ENCODE peak calls at places on chromosomes 2 and 18, in four cellular contexts. D is PC-3; N is activated T-helper 9 cell treated with anti-CD3 and anti-CD28 coated beads, Interleukin-2, amount 50 U/mL, for 16 hours; J is iris pigment epithelial cell. A is an unnamed sample.

GRCh38 chr2:159793265-159793664 is 4.7 kb downstream of the CD302 start:
- DNase-seq in D (no peak), N (no peak), J (no peak), A (no peak)

GRCh38 chr18:78427081-78427480 is 552.5 kb upstream of the SALL3 start:
- DNase-seq in D (no peak), N (no peak), J (no peak), A (no peak)

GRCh38 chr2:207863345-207863744 is 93.6 kb upstream of the FZD5 start:
- DNase-seq in D (peak; percentile 9), N (no peak), J (no peak), A (no peak)

GRCh38 chr18:23068692-23069305 is 66.5 kb upstream of the CABLES1 start:
- DNase-seq in D (no peak), N (no peak), J (no peak), A (no peak)

GRCh38 chr2:38148501-38148900 is 72.5 kb upstream of the CYP1B1 start:
- DNase-seq in D (peak; percentile 94), N (no peak), J (peak; percentile 89), A (peak; percentile 88)

GRCh38 chr18:811192-812122 is 585 bp downstream of the YES1 start:
- DNase-seq in D (peak; percentile 37), N (no peak), J (peak; percentile 35), A (peak; percentile 48)

GRCh38 chr2:235521844-235522243 is 28.0 kb downstream of the AGAP1 start:
- DNase-seq in D (no peak), N (no peak), J (no peak), A (peak; percentile 43)

GRCh38 chr18:77068321-77068841 is 64.2 kb downstream of the MBP start:
- DNase-seq in D (peak; percentile 60), N (no peak), J (peak; percentile 88), A (no peak)

GRCh38 chr2:131062066-131062465 is 31.2 kb downstream of the FAM168B start:
- DNase-seq in D (no peak), N (no peak), J (no peak), A (peak; percentile 33)

GRCh38 chr18:21391074-21391673 is 149.1 kb downstream of the GREB1L start:
- DNase-seq in D (peak; percentile 99), N (no peak), J (peak; percentile 67), A (peak; percentile 24)

GRCh38 chr18:48868468-48869466 is 82.0 kb downstream of the SMAD7 start:
- DNase-seq in D (peak; percentile 10), N (peak; percentile 29), J (no peak), A (peak; percentile 36)

GRCh38 chr2:11975373-11975772 is 228.9 kb downstream of the LPIN1 start:
- DNase-seq in D (no peak), N (no peak), J (no peak), A (no peak)

GRCh38 chr18:3623769-3624545 is 174.0 kb downstream of the TGIF1 start:
- DNase-seq in D (peak; percentile 98), N (no peak), J (peak; percentile 97), A (peak; percentile 98)

GRCh38 chr2:119387381-119388129 is 20.8 kb downstream of the DBI start:
- DNase-seq in D (no peak), N (peak; percentile 10), J (peak; percentile 72), A (peak; percentile 71)

GRCh38 chr2:75560768-75561565 is at the start of gene EVA1A:
- DNase-seq in D (peak; percentile 72), N (no peak), J (peak; percentile 92), A (peak; percentile 54)

GRCh38 chr2:144560254-144560653 is 40.3 kb upstream of the ZEB2 start:
- DNase-seq in D (no peak), N (no peak), J (no peak), A (peak; percentile 29)

GRCh38 chr2:70083344-70084156 is 3.7 kb upstream of the PCBP1 start:
- DNase-seq in D (peak; percentile 96), N (peak; percentile 39), J (peak; percentile 71), A (no peak)

GRCh38 chr2:176056411-176056810 is 27.4 kb downstream of the EVX2 start:
- DNase-seq in D (no peak), N (no peak), J (no peak), A (no peak)

GRCh38 chr2:151478011-151478410 is 68.3 kb downstream of the RIF1 start:
- DNase-seq in D (peak; percentile 54), N (no peak), J (peak; percentile 70), A (no peak)

GRCh38 chr18:21740474-21740723 is 193 bp upstream of the MIB1 start:
- DNase-seq in D (peak; percentile 97), N (peak; percentile 98), J (peak; percentile 95), A (peak; percentile 97)

GRCh38 chr2:214574077-214574775 is 163.4 kb downstream of the VWC2L start:
- DNase-seq in D (no peak), N (no peak), J (no peak), A (no peak)

GRCh38 chr2:202051499-202052161 is 18.0 kb downstream of the FZD7 start:
- DNase-seq in D (no peak), N (no peak), J (no peak), A (no peak)

GRCh38 chr2:132416080-132416911 is at the start of gene GPR39:
- DNase-seq in D (peak; percentile 99), N (no peak), J (peak; percentile 98), A (peak; percentile 95)

GRCh38 chr2:118061135-118061955 is 26.9 kb upstream of the INSIG2 start:
- DNase-seq in D (peak; percentile 78), N (no peak), J (peak; percentile 80), A (peak; percentile 67)

GRCh38 chr2:159098815-159099455 is 130.5 kb downstream of the TANC1 start:
- DNase-seq in D (peak; percentile 91), N (no peak), J (no peak), A (peak; percentile 72)